ENCODE peak calls at places on chromosome 20, in four cellular contexts. One of them, this sample, is unnamed.

GRCh38 chr20:20603339-20603990 is 109.0 kb downstream of the RALGAPA2 start:
- DNase-seq in fibroblast of lung: no peak
- DNase-seq in OCI-LY7: peak; percentile 20
- DNase-seq in IMR-90: no peak
- DNase-seq in this sample: no peak

GRCh38 chr20:58523916-58524315 is 8.7 kb upstream of the APCDD1L start:
- DNase-seq in fibroblast of lung: peak; percentile 33
- DNase-seq in OCI-LY7: no peak
- DNase-seq in IMR-90: peak; percentile 49
- DNase-seq in this sample: peak; percentile 86

GRCh38 chr20:10761786-10762185 is 88.0 kb upstream of the JAG1 start:
- DNase-seq in fibroblast of lung: peak; percentile 62
- DNase-seq in OCI-LY7: no peak
- DNase-seq in IMR-90: peak; percentile 58
- DNase-seq in this sample: peak; percentile 87

GRCh38 chr20:2312876-2313275 is 17.1 kb downstream of the TGM3 start:
- DNase-seq in fibroblast of lung: no peak
- DNase-seq in OCI-LY7: no peak
- DNase-seq in IMR-90: no peak
- DNase-seq in this sample: no peak

GRCh38 chr20:10594286-10594868 is 79.4 kb downstream of the JAG1 start:
- DNase-seq in fibroblast of lung: no peak
- DNase-seq in OCI-LY7: no peak
- DNase-seq in IMR-90: no peak
- DNase-seq in this sample: no peak

GRCh38 chr20:9480066-9480465 is 34.3 kb upstream of the LAMP5 start:
- DNase-seq in fibroblast of lung: no peak
- DNase-seq in OCI-LY7: no peak
- DNase-seq in IMR-90: no peak
- DNase-seq in this sample: no peak

GRCh38 chr20:1567392-1568165 is 10.1 kb upstream of the SIRPD start:
- DNase-seq in fibroblast of lung: no peak
- DNase-seq in OCI-LY7: no peak
- DNase-seq in IMR-90: peak; percentile 27
- DNase-seq in this sample: peak; percentile 60

GRCh38 chr20:9996944-9997343 is 37.8 kb upstream of the ANKEF1 start:
- DNase-seq in fibroblast of lung: peak; percentile 43
- DNase-seq in OCI-LY7: no peak
- DNase-seq in IMR-90: peak; percentile 25
- DNase-seq in this sample: peak; percentile 21

GRCh38 chr20:22686097-22686496 is 101.7 kb upstream of the FOXA2 start:
- DNase-seq in fibroblast of lung: peak; percentile 61
- DNase-seq in OCI-LY7: no peak
- DNase-seq in IMR-90: peak; percentile 61
- DNase-seq in this sample: peak; percentile 15

GRCh38 chr20:41362748-41363140 is 3.9 kb downstream of the EMILIN3 start:
- DNase-seq in fibroblast of lung: no peak
- DNase-seq in OCI-LY7: no peak
- DNase-seq in IMR-90: no peak
- DNase-seq in this sample: no peak

GRCh38 chr20:1422756-1423155 is 29.9 kb upstream of the FKBP1A start:
- DNase-seq in fibroblast of lung: no peak
- DNase-seq in OCI-LY7: no peak
- DNase-seq in IMR-90: peak; percentile 30
- DNase-seq in this sample: no peak

GRCh38 chr20:5168582-5169396 is 42.0 kb downstream of the CDS2 start:
- DNase-seq in fibroblast of lung: peak; percentile 36
- DNase-seq in OCI-LY7: peak; percentile 79
- DNase-seq in IMR-90: peak; percentile 38
- DNase-seq in this sample: peak; percentile 26

GRCh38 chr20:9200620-9201019 is 131.7 kb downstream of the PLCB4 start:
- DNase-seq in fibroblast of lung: peak; percentile 42
- DNase-seq in OCI-LY7: no peak
- DNase-seq in IMR-90: peak; percentile 68
- DNase-seq in this sample: peak; percentile 91

GRCh38 chr20:7716286-7716972 is 223.8 kb downstream of the HAO1 start:
- DNase-seq in fibroblast of lung: no peak
- DNase-seq in OCI-LY7: peak; percentile 23
- DNase-seq in IMR-90: no peak
- DNase-seq in this sample: no peak

GRCh38 chr20:19288636-19289035 is 76.2 kb downstream of the SLC24A3 start:
- DNase-seq in fibroblast of lung: no peak
- DNase-seq in OCI-LY7: no peak
- DNase-seq in IMR-90: no peak
- DNase-seq in this sample: no peak

GRCh38 chr20:63520594-63520938 is at the start of gene PPDPF:
- DNase-seq in fibroblast of lung: peak; percentile 80
- DNase-seq in OCI-LY7: peak; percentile 86
- DNase-seq in IMR-90: peak; percentile 72
- DNase-seq in this sample: peak; percentile 41

GRCh38 chr20:63518946-63519764 is 1.4 kb upstream of the PPDPF start:
- DNase-seq in fibroblast of lung: no peak
- DNase-seq in OCI-LY7: no peak
- DNase-seq in IMR-90: no peak
- DNase-seq in this sample: no peak

GRCh38 chr20:63519765-63520593 is 586 bp upstream of the PPDPF start:
- DNase-seq in fibroblast of lung: peak; percentile 46
- DNase-seq in OCI-LY7: peak; percentile 55
- DNase-seq in IMR-90: peak; percentile 29
- DNase-seq in this sample: peak; percentile 37

GRCh38 chr20:63517376-63518309 is 2.9 kb upstream of the PPDPF start:
- DNase-seq in fibroblast of lung: no peak
- DNase-seq in OCI-LY7: no peak
- DNase-seq in IMR-90: no peak
- DNase-seq in this sample: no peak

DNA sequence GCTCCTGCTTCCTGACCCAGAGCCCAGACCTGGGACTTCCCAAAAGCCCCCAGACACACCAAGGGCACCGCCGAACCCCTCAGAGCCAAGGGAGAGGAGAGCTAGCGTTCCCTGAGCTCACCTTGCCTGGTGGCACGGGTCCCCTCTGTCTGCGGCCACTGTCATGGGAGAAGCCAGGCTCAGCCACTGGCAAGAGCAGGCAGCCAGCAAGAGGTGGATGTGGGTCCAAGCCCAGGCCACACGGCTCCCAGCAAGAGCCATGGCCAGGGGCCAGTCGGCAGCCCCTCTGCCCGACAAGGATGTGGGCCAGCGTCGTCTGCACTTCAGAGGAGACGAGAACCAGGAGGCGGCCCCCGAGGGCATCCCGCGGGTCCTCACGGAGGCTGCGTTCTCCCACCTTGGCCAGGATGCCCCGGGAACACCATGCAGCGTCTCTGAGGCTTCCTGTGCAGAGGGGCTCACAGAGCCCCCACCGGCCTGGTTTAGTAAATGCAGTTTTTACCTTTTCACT is 2.2 kb upstream of the PPDPF start:
- DNase-seq in fibroblast of lung: no peak
- DNase-seq in OCI-LY7: no peak
- DNase-seq in IMR-90: no peak
- DNase-seq in this sample: no peak
- TF ChIP-seq CTCF in fibroblast of lung: no peak
- TF ChIP-seq CTCF in OCI-LY7: no peak
- TF ChIP-seq CTCF in IMR-90: peak; percentile 5
- TF ChIP-seq CTCF in this sample: no peak

DNA sequence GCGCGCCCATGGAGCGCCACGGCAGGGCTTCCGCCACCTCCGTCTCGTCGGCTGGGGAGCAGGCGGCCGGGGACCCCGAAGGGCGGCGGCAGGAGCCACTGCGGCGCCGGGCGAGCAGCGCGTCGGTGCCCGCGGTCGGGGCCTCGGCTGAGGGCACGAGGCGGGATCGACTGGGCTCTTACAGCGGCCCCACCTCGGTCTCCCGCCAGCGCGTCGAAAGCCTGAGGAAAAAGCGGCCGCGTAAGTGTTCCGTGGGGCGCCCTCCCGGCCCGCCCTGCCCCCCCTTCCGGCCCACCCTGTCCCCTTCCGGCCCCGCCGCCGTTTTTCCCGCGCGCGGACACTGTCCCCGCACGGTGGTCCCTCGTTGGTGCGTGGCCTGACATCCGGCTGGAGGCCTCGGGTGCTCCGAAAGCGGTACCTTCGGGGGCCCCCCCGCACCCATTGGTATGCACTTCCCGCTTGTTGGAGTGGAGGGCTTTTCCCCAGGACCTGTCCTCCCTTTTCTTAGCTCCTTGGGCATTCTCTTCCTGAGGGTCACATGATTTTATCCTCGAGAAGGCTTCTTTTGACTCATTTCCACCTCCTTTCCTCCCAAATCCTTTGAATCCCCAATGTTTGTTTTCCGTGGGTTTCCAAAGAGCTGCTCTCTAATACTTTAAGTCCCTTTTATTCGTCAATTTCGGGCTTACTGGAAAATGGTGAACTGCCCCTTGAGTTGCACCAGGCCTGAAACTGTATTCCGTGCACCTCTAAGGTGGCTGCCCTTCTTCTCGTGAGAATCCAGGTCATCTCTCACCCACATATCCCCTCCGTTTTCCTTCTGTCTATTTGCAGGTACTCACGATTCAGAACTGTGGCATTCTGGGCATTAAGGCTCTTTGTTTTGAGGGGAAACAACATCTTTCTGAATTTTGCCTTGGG is 562 bp downstream of the PANK2 start:
- DNase-seq in fibroblast of lung: no peak
- DNase-seq in OCI-LY7: peak; percentile 64
- DNase-seq in IMR-90: no peak
- DNase-seq in this sample: no peak
- H2AFZ ChIP-seq in fibroblast of lung: no peak overlapping the region
- H2AFZ ChIP-seq in OCI-LY7: no peak overlapping the region
- H2AFZ ChIP-seq in IMR-90: peak overlapping the region; percentile 93
- H2AFZ ChIP-seq in this sample: peak overlapping the region; percentile 40

GRCh38 chr20:38115205-38115604 is 49.9 kb downstream of the TGM2 start:
- DNase-seq in fibroblast of lung: no peak
- DNase-seq in OCI-LY7: no peak
- DNase-seq in IMR-90: no peak
- DNase-seq in this sample: no peak
- TF ChIP-seq CTCF in fibroblast of lung: no peak
- TF ChIP-seq CTCF in OCI-LY7: peak; percentile 29
- TF ChIP-seq CTCF in IMR-90: no peak
- TF ChIP-seq CTCF in this sample: no peak

GRCh38 chr20:48864254-48864653 is 36.5 kb upstream of the PREX1 start:
- DNase-seq in fibroblast of lung: no peak
- DNase-seq in OCI-LY7: no peak
- DNase-seq in IMR-90: no peak
- DNase-seq in this sample: no peak

GRCh38 chr20:48866936-48867335 is 39.1 kb upstream of the PREX1 start:
- DNase-seq in fibroblast of lung: no peak
- DNase-seq in OCI-LY7: no peak
- DNase-seq in IMR-90: no peak
- DNase-seq in this sample: no peak

GRCh38 chr20:48862279-48862678 is 34.5 kb upstream of the PREX1 start:
- DNase-seq in fibroblast of lung: no peak
- DNase-seq in OCI-LY7: no peak
- DNase-seq in IMR-90: no peak
- DNase-seq in this sample: no peak

GRCh38 chr20:48861444-48861843 is 33.6 kb upstream of the PREX1 start:
- DNase-seq in fibroblast of lung: no peak
- DNase-seq in OCI-LY7: no peak
- DNase-seq in IMR-90: no peak
- DNase-seq in this sample: no peak

DNA sequence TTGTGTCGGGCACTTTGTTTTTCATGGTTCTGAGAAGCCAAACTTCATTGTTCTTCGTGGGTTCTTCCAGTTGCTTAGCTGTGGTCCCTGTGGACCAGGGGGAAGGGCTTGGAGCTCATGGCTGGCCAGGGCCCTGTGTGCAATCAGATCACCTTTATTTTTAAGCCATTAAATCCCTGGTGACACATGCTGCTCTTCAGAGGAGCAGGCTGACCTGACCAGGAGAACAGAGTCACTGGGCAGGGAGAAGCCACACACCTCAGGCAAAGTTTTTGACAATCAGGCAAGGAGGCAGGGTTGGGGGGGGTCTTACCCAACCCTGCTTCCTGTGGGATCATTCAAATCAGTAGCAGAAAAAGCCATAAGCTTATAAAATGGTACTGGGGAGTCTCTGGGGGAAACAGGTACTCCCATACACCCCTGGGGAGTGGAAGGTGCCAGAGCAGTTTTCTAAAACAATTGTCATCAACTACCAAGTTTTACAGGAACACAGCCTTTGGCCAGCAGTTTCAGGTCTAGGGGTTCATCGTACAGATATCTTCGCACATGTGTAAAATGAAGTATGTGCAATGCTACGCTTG is 37.0 kb upstream of the PREX1 start:
- DNase-seq in fibroblast of lung: no peak
- DNase-seq in OCI-LY7: no peak
- DNase-seq in IMR-90: no peak
- DNase-seq in this sample: no peak
- H2AFZ ChIP-seq in fibroblast of lung: no peak overlapping the region
- H2AFZ ChIP-seq in OCI-LY7: peak overlapping the region; percentile 2
- H2AFZ ChIP-seq in IMR-90: no peak overlapping the region
- H2AFZ ChIP-seq in this sample: no peak overlapping the region

GRCh38 chr20:62212309-62212708 is 7.8 kb downstream of the HRH3 start:
- DNase-seq in fibroblast of lung: no peak
- DNase-seq in OCI-LY7: no peak
- DNase-seq in IMR-90: no peak
- DNase-seq in this sample: no peak

GRCh38 chr20:62211769-62212288 is 8.2 kb downstream of the HRH3 start:
- DNase-seq in fibroblast of lung: no peak
- DNase-seq in OCI-LY7: no peak
- DNase-seq in IMR-90: no peak
- DNase-seq in this sample: no peak

GRCh38 chr20:62215020-62215990 is 4.8 kb downstream of the HRH3 start:
- DNase-seq in fibroblast of lung: no peak
- DNase-seq in OCI-LY7: no peak
- DNase-seq in IMR-90: no peak
- DNase-seq in this sample: no peak

GRCh38 chr20:62215991-62216635 is 4.0 kb downstream of the HRH3 start:
- DNase-seq in fibroblast of lung: no peak
- DNase-seq in OCI-LY7: no peak
- DNase-seq in IMR-90: no peak
- DNase-seq in this sample: no peak

DNA sequence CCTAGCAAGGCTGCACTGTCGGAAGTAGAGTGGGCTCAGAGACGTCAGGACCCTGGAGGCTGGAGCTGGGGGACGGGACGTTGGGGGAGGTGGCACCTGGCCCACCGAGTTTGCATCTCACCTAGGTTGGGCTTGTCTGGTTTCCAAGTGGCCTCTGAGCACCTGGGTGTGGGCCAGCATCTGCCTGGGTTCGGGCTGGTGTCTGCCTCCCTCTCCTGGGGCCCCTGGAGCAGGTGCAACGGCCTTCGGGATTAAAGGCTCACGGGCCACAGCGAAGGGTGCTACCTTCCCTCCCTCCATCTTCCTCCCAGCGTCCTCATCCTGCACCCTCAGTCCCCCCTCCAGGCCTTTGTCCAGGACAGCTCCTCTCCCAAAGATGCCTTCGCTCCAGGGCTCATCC is 6.0 kb downstream of the HRH3 start:
- DNase-seq in fibroblast of lung: no peak
- DNase-seq in OCI-LY7: no peak
- DNase-seq in IMR-90: no peak
- DNase-seq in this sample: no peak
- TF ChIP-seq CTCF in fibroblast of lung: no peak
- TF ChIP-seq CTCF in OCI-LY7: no peak
- TF ChIP-seq CTCF in IMR-90: no peak
- TF ChIP-seq CTCF in this sample: no peak

This sample was measured in astrocyte.